ENCODE peak calls at places on chromosomes 16 and 17, in nine cellular contexts. N is GM12878; O is fibroblast of lung; Y is PC-3; H is tibial nerve; Z is cardiac muscle cell; G is lower lobe of right lung; T is CD8-positive, alpha-beta memory T cell; R is MM.1S. X is an unnamed sample.

GRCh38 chr17:58242171-58242784 is 3.9 kb downstream of the LPO start:
- DNase-seq in Z (no peak), T (no peak), R (no peak), H (no peak), Y (peak; percentile 54), N (no peak), O (no peak), G (no peak), X (no peak)

GRCh38 chr17:48502901-48503300 is 27.9 kb downstream of the HOXB1 start:
- DNase-seq in O (no peak), H (no peak), G (no peak), Z (no peak), Y (no peak), R (no peak), T (no peak), N (no peak), X (no peak)

GRCh38 chr17:79986441-79987186 is 49.1 kb downstream of the TBC1D16 start:
- DNase-seq in O (peak; percentile 88), R (no peak), Z (peak; percentile 66), G (peak; percentile 48), N (no peak), H (no peak), T (no peak), Y (no peak), X (no peak)

GRCh38 chr16:80670170-80670865 is 129.5 kb downstream of the DYNLRB2 start:
- DNase-seq in O (no peak), Y (no peak), T (no peak), G (no peak), R (no peak), N (no peak), Z (no peak), H (no peak), X (no peak)

GRCh38 chr16:75235721-75236193 is 15.7 kb downstream of the BCAR1 start:
- DNase-seq in G (peak; percentile 47), O (no peak), R (no peak), N (no peak), Y (no peak), H (no peak), T (no peak), Z (no peak), X (no peak)

GRCh38 chr17:66829883-66830282 is 5.0 kb upstream of the CACNG5 start:
- DNase-seq in R (no peak), N (no peak), T (no peak), Z (no peak), O (peak; percentile 49), Y (no peak), H (no peak), G (no peak), X (no peak)

GRCh38 chr17:61928101-61928436 is 287 bp upstream of the INTS2 start:
- DNase-seq in Z (no peak), G (no peak), R (no peak), T (no peak), O (no peak), N (no peak), Y (no peak), H (no peak), X (no peak)

GRCh38 chr16:75317101-75317522 is 65.7 kb upstream of the BCAR1 start:
- DNase-seq in R (no peak), O (no peak), G (no peak), Z (peak; percentile 88), N (no peak), T (no peak), H (no peak), Y (no peak), X (no peak)

GRCh38 chr16:51524555-51525373 is 373.7 kb upstream of the SALL1 start:
- DNase-seq in T (no peak), N (no peak), G (no peak), Y (no peak), R (no peak), H (no peak), O (peak; percentile 79), Z (peak; percentile 55), X (no peak)

GRCh38 chr17:68290955-68291835 is at the start of the genes ARSG and SLC16A6:
- DNase-seq in T (peak; percentile 77), R (peak; percentile 87), H (no peak), G (peak; percentile 88), Y (peak; percentile 82), N (no peak), Z (peak; percentile 58), O (peak; percentile 51), X (peak; percentile 70)

GRCh38 chr17:33651631-33652030 is 358.5 kb upstream of the ASIC2 start:
- DNase-seq in Y (peak; percentile 4), R (no peak), Z (no peak), N (no peak), O (no peak), G (no peak), T (no peak), H (no peak), X (peak; percentile 46)

GRCh38 chr16:5004311-5004710 is 29.4 kb downstream of the NAGPA start:
- DNase-seq in G (peak; percentile 11), Y (no peak), N (no peak), O (no peak), R (no peak), H (no peak), Z (no peak), T (no peak), X (no peak)

DNA sequence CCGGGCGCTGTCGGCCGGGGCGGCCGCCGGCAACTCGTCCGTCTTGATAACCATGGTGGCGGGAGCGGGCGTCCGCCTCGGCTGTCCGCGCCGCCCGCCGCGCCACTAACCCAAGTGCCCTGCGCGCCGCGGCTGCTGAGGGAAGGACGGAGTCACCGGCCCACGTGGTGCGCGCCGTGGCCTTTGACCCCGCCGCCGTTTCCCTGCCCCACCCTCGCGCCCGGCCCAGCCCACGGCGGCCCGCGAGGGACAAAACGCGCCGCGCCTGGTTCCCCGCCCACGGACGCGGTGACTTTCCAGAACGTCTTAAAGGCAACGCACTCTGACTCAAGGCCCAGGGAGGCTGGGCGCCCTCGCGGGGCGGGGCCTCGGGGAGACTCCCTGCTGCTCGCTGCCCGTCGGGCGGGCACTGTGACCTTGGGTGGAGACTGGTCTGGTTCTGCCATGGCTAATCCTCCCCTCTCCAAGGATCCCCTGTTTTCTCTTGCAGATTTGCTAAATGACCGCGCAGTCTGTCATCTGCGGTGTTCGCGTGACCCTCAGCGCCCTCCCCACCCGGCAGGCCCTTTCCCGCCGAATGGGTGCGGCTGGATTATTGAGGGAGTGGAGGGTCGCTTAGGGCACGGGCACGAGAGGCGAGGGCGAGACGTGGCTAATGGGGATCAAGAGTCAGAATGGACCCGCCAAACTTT is at the start of gene CLUH:
- DNase-seq in Z (peak; percentile 99), R (peak; percentile 97), O (peak; percentile 97), T (peak; percentile 93), G (peak; percentile 99), Y (peak; percentile 95), H (peak; percentile 91), N (peak; percentile 83), X (peak; percentile 92)
- H3K27ac ChIP-seq in Z (peak within 1 kb of the TSS; percentile 31), R (peak within 1 kb of the TSS; percentile 23), O (peak within 1 kb of the TSS; percentile 67), T (peak within 1 kb of the TSS; percentile 64), G (peak within 1 kb of the TSS; percentile 86), Y (peak within 1 kb of the TSS; percentile 56), H (peak within 1 kb of the TSS; percentile 44), N (peak within 1 kb of the TSS; percentile 79), X (peak within 1 kb of the TSS; percentile 71)

GRCh38 chr16:19841184-19841583 is 43.5 kb downstream of the GPRC5B start:
- DNase-seq in H (no peak), Z (no peak), T (no peak), N (no peak), O (no peak), R (no peak), G (no peak), Y (no peak), X (no peak)

GRCh38 chr16:19843371-19843770 is 41.3 kb downstream of the GPRC5B start:
- DNase-seq in H (no peak), R (no peak), G (no peak), Y (peak; percentile 53), Z (no peak), N (no peak), O (no peak), T (no peak), X (no peak)

GRCh38 chr16:19842758-19843157 is 41.9 kb downstream of the GPRC5B start:
- DNase-seq in Z (no peak), G (no peak), T (no peak), O (no peak), H (no peak), R (no peak), Y (no peak), N (no peak), X (no peak)

GRCh38 chr16:19837984-19838707 is 46.5 kb downstream of the GPRC5B start:
- DNase-seq in T (no peak), R (no peak), Z (no peak), G (no peak), Y (no peak), O (no peak), H (no peak), N (no peak), X (no peak)

DNA sequence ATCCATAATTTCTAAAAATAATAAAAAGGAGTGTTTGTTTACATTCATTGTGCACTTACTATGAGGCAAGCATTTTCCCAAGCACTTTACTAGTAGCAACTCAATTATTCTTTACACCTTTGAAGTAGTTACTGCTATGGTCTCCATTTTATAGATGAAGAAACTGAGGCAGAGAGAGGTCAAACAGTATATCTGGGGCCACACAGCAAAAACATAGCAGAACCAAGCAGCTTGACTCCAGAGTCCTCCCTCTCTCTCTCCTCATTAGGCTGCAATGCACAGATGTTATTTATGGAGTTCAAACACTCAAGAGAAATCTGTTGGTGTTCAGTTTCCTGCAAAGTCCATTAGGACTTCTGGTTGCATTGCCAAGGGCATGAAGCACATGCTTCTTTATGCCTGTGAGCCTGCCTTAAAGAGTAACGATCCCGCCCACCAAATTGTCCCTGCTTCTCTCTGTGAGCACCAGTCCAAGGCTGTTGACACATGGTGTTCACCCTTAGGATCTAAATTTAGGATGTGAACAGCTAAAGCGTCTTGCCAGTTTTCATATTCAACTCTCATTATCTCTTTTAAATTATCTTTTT is 44.0 kb downstream of the GPRC5B start:
- DNase-seq in Z (no peak), H (no peak), O (no peak), G (no peak), T (no peak), N (no peak), R (no peak), Y (no peak), X (no peak)
- H3K27ac ChIP-seq in Z (peak overlapping the region; percentile 61), H (no peak overlapping the region), O (no peak overlapping the region), G (no peak overlapping the region), T (no peak overlapping the region), N (no peak overlapping the region), R (no peak overlapping the region), Y (no peak overlapping the region), X (no peak overlapping the region)

GRCh38 chr16:57556941-57557541 is 14.6 kb downstream of the ADGRG5 start:
- DNase-seq in Y (no peak), T (no peak), G (no peak), O (no peak), H (no peak), Z (no peak), N (no peak), R (no peak), X (no peak)
- H3K27ac ChIP-seq in Y (no peak overlapping the region), T (no peak overlapping the region), G (no peak overlapping the region), O (no peak overlapping the region), H (no peak overlapping the region), Z (no peak overlapping the region), N (no peak overlapping the region), R (no peak overlapping the region), X (no peak overlapping the region)

DNA sequence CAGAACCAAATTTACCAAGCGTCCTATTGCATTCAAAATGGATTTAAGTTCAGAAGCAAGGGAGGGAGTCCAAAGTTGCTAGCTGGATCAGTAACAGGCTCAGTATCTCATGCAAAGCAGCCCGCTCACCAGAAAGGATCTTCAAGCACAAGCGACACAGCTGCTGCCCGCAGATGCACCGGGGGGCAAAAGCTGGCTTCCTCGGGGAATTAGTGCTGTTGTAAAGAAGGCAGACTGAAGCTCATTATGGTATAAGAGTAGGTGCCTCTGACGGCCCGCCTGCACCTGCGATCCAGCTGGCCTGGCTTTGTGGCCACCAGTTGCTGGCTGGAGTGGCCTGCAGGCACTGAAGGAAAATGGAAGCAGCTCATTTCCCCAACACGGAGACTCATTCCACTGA is 128.4 kb upstream of the RCVRN start:
- DNase-seq in N (no peak), H (no peak), O (no peak), T (no peak), Y (no peak), R (no peak), Z (no peak), G (no peak), X (no peak)
- H3K27ac ChIP-seq in N (peak overlapping the region; percentile 43), H (peak overlapping the region; percentile 83), O (no peak overlapping the region), T (no peak overlapping the region), Y (no peak overlapping the region), R (no peak overlapping the region), Z (no peak overlapping the region), G (peak overlapping the region; percentile 84), X (no peak overlapping the region)

X was measured in ascending aorta.